ENCODE peak calls at places on chromosomes 1 and 21, in four cellular contexts. I, S, A and L are unnamed samples. For H3K27me3 and H3K4me1, the result is how much of the 10 kb centered on the place peaks cover.

GRCh38 chr1:230109871-230110667 is 43.0 kb downstream of the GALNT2 start:
- DNase-seq in I (no peak), S (no peak), A (peak), L (no peak)

GRCh38 chr21:26041441-26042180 is 129.0 kb downstream of the APP start:
- DNase-seq in I (no peak), S (peak), A (peak), L (no peak)

GRCh38 chr21:23217597-23217996 is 2219.4 kb downstream of the NCAM2 start:
- DNase-seq in I (no peak), S (no peak), A (no peak), L (no peak)

GRCh38 chr1:16371725-16372124 is 4.7 kb downstream of the SZRD1 start:
- DNase-seq in I (no peak), S (no peak), A (peak), L (no peak)

GRCh38 chr1:89489037-89489729 is 35.4 kb upstream of the LRRC8B start:
- DNase-seq in I (no peak), S (peak), A (peak), L (no peak)

GRCh38 chr1:7302873-7303272 is 468.2 kb upstream of the VAMP3 start:
- DNase-seq in I (no peak), S (no peak), A (no peak), L (no peak)

GRCh38 chr1:96400074-96400473 is 321.5 kb upstream of the PTBP2 start:
- DNase-seq in I (no peak), S (peak), A (no peak), L (no peak)

GRCh38 chr1:93900723-93901504 is 8.3 kb downstream of the GCLM start:
- DNase-seq in I (no peak), S (no peak), A (no peak), L (no peak)

GRCh38 chr1:93672069-93672468 is 9.6 kb downstream of the BCAR3 start:
- DNase-seq in I (peak), S (peak), A (peak), L (no peak)

GRCh38 chr21:32368386-32368785 is 24.4 kb downstream of the URB1 start:
- DNase-seq in I (no peak), S (no peak), A (peak), L (no peak)

GRCh38 chr1:45820797-45821196 is 17.4 kb downstream of the MAST2 start:
- DNase-seq in I (no peak), S (no peak), A (no peak), L (no peak)

GRCh38 chr1:58592521-58593134 is 15.6 kb upstream of the TACSTD2 start:
- DNase-seq in I (peak), S (peak), A (peak), L (peak)

GRCh38 chr1:207993477-207994445 is 82.8 kb upstream of the CD34 start:
- DNase-seq in I (no peak), S (no peak), A (no peak), L (no peak)

GRCh38 chr1:64624446-64624766 is 120.5 kb upstream of the RAVER2 start:
- DNase-seq in I (peak), S (peak), A (peak), L (no peak)

GRCh38 chr1:247332215-247332900 is 691 bp upstream of the ZNF496 start:
- DNase-seq in I (peak), S (peak), A (peak), L (peak)

GRCh38 chr1:247331172-247331525 is 518 bp downstream of the ZNF496 start:
- DNase-seq in I (peak), S (peak), A (peak), L (peak)

GRCh38 chr1:247331526-247332214 is at the start of gene ZNF496:
- DNase-seq in I (peak), S (peak), A (peak), L (peak)

GRCh38 chr1:247329097-247329617 is 2.5 kb downstream of the ZNF496 start:
- DNase-seq in I (no peak), S (no peak), A (no peak), L (no peak)

GRCh38 chr1:247330548-247331171 is 1.0 kb downstream of the ZNF496 start:
- DNase-seq in I (no peak), S (peak), A (no peak), L (no peak)
- H3K27me3 ChIP-seq in I (under half), S (under half), A (under half), L (under half)

DNA sequence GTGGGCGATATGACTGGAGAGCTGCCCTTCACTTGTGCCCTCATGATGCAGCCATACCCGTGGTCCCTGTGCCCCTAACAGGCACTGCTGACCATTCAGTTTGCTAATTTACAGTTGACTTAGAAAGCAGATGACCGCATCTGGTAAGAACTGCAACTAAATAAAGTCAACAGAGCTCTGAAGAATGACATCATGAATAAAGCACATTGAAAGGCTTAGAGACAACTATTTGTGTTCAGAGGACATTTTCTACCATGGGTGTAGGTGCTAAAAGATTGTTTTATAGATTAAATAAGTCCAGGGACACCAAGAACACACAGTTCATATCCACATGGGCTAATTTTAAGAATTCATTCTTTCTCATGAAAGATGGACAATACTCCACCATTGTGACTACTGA is 65.4 kb downstream of the LPAR3 start:
- DNase-seq in I (no peak), S (no peak), A (no peak), L (no peak)
- H3K27ac ChIP-seq in I (no peak), S (no peak), A (no peak), L (no peak)

DNA sequence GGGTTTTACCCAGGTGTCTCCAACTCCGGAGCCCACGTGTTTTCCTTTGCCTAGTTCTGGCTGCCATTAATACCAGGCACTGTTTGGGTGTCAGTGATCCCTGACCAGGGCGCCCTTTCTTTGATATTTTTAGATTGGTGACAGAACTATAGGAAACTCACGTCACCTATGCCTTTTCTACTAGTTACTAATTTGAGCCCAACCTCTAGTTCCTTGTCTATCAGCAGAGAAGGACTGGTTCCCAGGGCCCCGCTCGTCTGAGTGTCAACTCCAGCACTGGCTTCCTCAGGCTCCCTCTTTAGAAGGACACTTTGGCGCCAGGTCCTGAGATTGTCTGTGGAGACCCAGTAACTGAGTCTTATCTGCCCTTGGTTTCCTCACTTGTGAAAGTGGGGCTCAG is 9.4 kb downstream of the MFN2 start:
- DNase-seq in I (no peak), S (no peak), A (no peak), L (no peak)
- H3K4me1 ChIP-seq in I (under half), S (under half), A (under half), L (under half)

GRCh38 chr1:209162651-209163050 is 420.9 kb upstream of the CAMK1G start:
- DNase-seq in I (no peak), S (no peak), A (no peak), L (no peak)
- H3K27me3 ChIP-seq in I (under half), S (under half), A (under half), L (under half)

GRCh38 chr1:32742956-32743355 is 40.4 kb upstream of the SYNC start:
- DNase-seq in I (no peak), S (peak), A (no peak), L (no peak)

GRCh38 chr1:32742132-32742947 is 39.8 kb upstream of the SYNC start:
- DNase-seq in I (peak), S (peak), A (no peak), L (no peak)

GRCh38 chr1:32743380-32744062 is 41.0 kb upstream of the SYNC start:
- DNase-seq in I (no peak), S (no peak), A (no peak), L (no peak)

GRCh38 chr1:32746130-32746529 is 43.6 kb upstream of the SYNC start:
- DNase-seq in I (no peak), S (no peak), A (no peak), L (no peak)

DNA sequence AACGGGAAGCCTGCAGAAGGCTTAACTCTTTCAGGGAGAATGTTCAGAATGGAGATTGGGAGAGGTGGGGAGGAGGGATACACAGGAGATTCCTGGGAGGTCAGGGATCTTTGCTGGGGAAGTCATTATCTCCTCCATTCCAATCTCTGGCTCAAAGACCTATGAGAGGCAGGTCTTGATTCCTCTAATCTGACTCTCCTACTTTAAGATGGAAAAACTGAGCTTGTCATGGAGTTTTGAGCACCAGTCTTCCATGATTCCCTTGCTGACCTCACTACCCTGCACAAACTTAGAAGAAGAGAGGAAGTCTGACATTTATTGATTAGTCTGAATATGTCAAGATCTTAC is 41.5 kb upstream of the SYNC start:
- DNase-seq in I (no peak), S (no peak), A (no peak), L (no peak)
- H3K27ac ChIP-seq in I (no peak), S (no peak), A (no peak), L (no peak)

GRCh38 chr1:8374356-8374755 is 56.4 kb downstream of the SLC45A1 start:
- DNase-seq in I (no peak), S (no peak), A (no peak), L (peak)

GRCh38 chr1:8371372-8371991 is 53.6 kb downstream of the SLC45A1 start:
- DNase-seq in I (no peak), S (no peak), A (no peak), L (peak)

GRCh38 chr1:8374812-8375211 is 56.9 kb downstream of the SLC45A1 start:
- DNase-seq in I (no peak), S (peak), A (peak), L (no peak)

GRCh38 chr1:8376358-8376840 is 58.5 kb downstream of the SLC45A1 start:
- DNase-seq in I (no peak), S (no peak), A (no peak), L (no peak)

DNA sequence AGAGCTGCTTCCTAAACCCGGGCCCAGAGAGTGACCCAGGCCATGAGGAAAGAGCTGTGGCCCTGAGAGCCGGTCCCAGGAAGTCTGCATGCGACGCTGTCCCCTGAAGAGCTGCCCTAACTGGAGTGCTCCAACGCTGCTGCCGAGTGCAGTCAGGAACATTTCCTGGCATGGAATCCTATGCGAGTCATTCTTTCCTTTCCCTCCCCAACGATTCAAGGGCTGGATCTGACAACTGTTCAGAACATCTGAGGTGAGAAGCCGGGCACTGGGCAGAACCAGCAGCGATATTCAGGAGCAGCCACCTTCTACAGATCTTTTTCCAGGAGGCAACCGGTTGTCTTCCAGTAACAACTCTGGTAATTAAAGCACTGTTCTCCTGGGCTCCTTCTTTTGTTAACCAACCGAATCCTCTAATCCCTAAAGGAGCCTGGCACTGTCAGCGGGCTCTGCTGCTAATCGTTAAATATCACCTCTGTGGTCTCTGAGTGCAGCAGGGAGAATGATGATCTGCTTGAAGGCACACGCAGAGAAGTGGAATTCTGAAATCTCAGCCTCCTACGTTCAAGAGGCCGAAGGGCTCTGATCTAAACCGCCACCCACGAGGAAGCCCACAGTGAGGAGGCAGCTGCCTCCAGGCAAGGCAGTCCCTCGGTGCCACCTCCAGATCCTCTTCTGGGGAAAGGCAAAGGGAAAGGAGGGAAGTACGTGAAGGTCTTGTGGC is 55.8 kb downstream of the SLC45A1 start:
- DNase-seq in I (peak), S (peak), A (peak), L (peak)
- H3K4me1 ChIP-seq in I (under half), S (under half), A (half or more), L (under half)

GRCh38 chr1:3061981-3062615 is 6.9 kb upstream of the PRDM16 start:
- DNase-seq in I (no peak), S (no peak), A (no peak), L (peak)
- H3K27me3 ChIP-seq in I (under half), S (under half), A (under half), L (under half)

GRCh38 chr1:198268784-198269183 is 112.0 kb downstream of the NEK7 start:
- DNase-seq in I (no peak), S (no peak), A (no peak), L (no peak)
- H3K27ac ChIP-seq in I (no peak), S (peak), A (peak), L (no peak)

DNA sequence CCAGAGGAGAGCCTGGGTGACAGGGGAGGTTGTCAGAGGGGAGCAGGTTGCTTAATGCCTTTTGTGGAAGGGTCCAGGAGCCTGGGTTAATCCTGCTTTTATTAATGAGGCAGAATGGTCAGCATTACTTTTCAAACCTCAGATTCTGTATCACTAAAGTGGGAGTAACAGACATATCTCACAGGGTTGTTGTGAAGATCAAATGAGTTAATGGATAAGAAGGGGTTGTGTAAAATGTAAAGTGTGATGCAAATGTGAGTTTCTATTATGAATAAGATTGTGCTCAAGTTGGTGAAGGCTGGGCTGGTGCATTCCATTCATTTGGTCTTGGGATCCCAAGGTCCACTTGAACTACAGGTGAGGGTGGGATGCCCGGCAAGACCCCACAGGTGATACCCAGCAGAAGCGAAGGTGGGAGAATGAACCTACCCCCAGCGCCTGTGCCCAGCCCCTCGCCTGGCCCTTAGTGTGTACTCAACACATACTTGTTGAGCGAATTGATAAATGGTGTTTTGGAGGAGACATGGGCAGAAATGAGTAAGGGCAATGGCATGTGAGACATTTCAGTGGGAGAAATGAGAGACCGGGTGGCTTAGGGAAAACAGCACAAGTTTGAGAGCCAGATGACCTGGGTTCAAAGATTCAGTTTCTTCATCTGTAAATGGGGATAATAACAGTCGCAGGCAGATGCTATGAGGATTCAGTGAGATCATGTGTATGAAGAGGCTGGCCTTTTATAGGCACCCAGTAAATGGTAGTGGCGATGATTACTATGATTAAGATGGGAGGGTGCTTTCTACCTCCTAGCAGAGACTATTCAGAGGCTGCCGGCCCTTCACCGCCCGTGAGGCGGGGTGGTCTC is 6.2 kb downstream of the SLC26A9 start:
- DNase-seq in I (no peak), S (peak), A (peak), L (no peak)
- H3K4me1 ChIP-seq in I (under half), S (under half), A (under half), L (under half)